ENCODE peak calls at places on chromosomes 6 and 20, in five cellular contexts. One of them, this sample, is unnamed.

GRCh38 chr6:85640806-85641205 is 1.9 kb downstream of the SYNCRIP start:
- DNase-seq in NCI-H187 treated with DMSO at 0.1 percent for 48 hours: no peak
- DNase-seq in NCI-H774: no peak
- DNase-seq in left cardiac atrium: no peak
- DNase-seq in activated CD8-positive, alpha-beta memory T cell treated with anti-CD3 and anti-CD28 coated beads, Interleukin-2, amount 10 ng/mL, durations not matched to agents 7 days and 5 days: no peak
- DNase-seq in this sample: peak

GRCh38 chr6:168050861-168051586 is 28.0 kb downstream of the FRMD1 start:
- DNase-seq in left cardiac atrium: no peak
- DNase-seq in activated CD8-positive, alpha-beta memory T cell treated with anti-CD3 and anti-CD28 coated beads, Interleukin-2, amount 10 ng/mL, durations not matched to agents 7 days and 5 days: no peak
- DNase-seq in NCI-H774: no peak
- DNase-seq in NCI-H187 treated with DMSO at 0.1 percent for 48 hours: no peak
- DNase-seq in this sample: peak

GRCh38 chr6:32327103-32327502 is 44.6 kb downstream of the TSBP1 start:
- DNase-seq in NCI-H187 treated with DMSO at 0.1 percent for 48 hours: no peak
- DNase-seq in left cardiac atrium: no peak
- DNase-seq in NCI-H774: no peak
- DNase-seq in activated CD8-positive, alpha-beta memory T cell treated with anti-CD3 and anti-CD28 coated beads, Interleukin-2, amount 10 ng/mL, durations not matched to agents 7 days and 5 days: no peak
- DNase-seq in this sample: no peak

GRCh38 chr6:69584913-69585729 is 211.7 kb downstream of the LMBRD1 start:
- DNase-seq in NCI-H187 treated with DMSO at 0.1 percent for 48 hours: no peak
- DNase-seq in activated CD8-positive, alpha-beta memory T cell treated with anti-CD3 and anti-CD28 coated beads, Interleukin-2, amount 10 ng/mL, durations not matched to agents 7 days and 5 days: peak
- DNase-seq in NCI-H774: no peak
- DNase-seq in left cardiac atrium: no peak
- DNase-seq in this sample: peak

GRCh38 chr6:118565317-118565960 is 17.3 kb downstream of the PLN start:
- DNase-seq in NCI-H774: peak
- DNase-seq in NCI-H187 treated with DMSO at 0.1 percent for 48 hours: no peak
- DNase-seq in activated CD8-positive, alpha-beta memory T cell treated with anti-CD3 and anti-CD28 coated beads, Interleukin-2, amount 10 ng/mL, durations not matched to agents 7 days and 5 days: no peak
- DNase-seq in left cardiac atrium: no peak
- DNase-seq in this sample: peak

GRCh38 chr6:36129889-36130671 is at the start of gene MAPK13:
- DNase-seq in NCI-H774: peak
- DNase-seq in activated CD8-positive, alpha-beta memory T cell treated with anti-CD3 and anti-CD28 coated beads, Interleukin-2, amount 10 ng/mL, durations not matched to agents 7 days and 5 days: no peak
- DNase-seq in NCI-H187 treated with DMSO at 0.1 percent for 48 hours: no peak
- DNase-seq in left cardiac atrium: no peak
- DNase-seq in this sample: no peak

GRCh38 chr6:34176261-34177031 is 30.6 kb upstream of the GRM4 start:
- DNase-seq in NCI-H774: no peak
- DNase-seq in left cardiac atrium: no peak
- DNase-seq in activated CD8-positive, alpha-beta memory T cell treated with anti-CD3 and anti-CD28 coated beads, Interleukin-2, amount 10 ng/mL, durations not matched to agents 7 days and 5 days: no peak
- DNase-seq in NCI-H187 treated with DMSO at 0.1 percent for 48 hours: no peak
- DNase-seq in this sample: no peak

GRCh38 chr20:37615507-37616425 is 78.1 kb upstream of the CTNNBL1 start:
- DNase-seq in NCI-H774: peak
- DNase-seq in left cardiac atrium: no peak
- DNase-seq in NCI-H187 treated with DMSO at 0.1 percent for 48 hours: no peak
- DNase-seq in activated CD8-positive, alpha-beta memory T cell treated with anti-CD3 and anti-CD28 coated beads, Interleukin-2, amount 10 ng/mL, durations not matched to agents 7 days and 5 days: peak
- DNase-seq in this sample: peak

GRCh38 chr20:46979603-46980241 is 85.1 kb downstream of the EYA2 start:
- DNase-seq in NCI-H774: no peak
- DNase-seq in activated CD8-positive, alpha-beta memory T cell treated with anti-CD3 and anti-CD28 coated beads, Interleukin-2, amount 10 ng/mL, durations not matched to agents 7 days and 5 days: no peak
- DNase-seq in left cardiac atrium: no peak
- DNase-seq in NCI-H187 treated with DMSO at 0.1 percent for 48 hours: no peak
- DNase-seq in this sample: peak

GRCh38 chr6:18062733-18063132 is 59.7 kb downstream of the NHLRC1 start:
- DNase-seq in NCI-H774: no peak
- DNase-seq in NCI-H187 treated with DMSO at 0.1 percent for 48 hours: no peak
- DNase-seq in activated CD8-positive, alpha-beta memory T cell treated with anti-CD3 and anti-CD28 coated beads, Interleukin-2, amount 10 ng/mL, durations not matched to agents 7 days and 5 days: no peak
- DNase-seq in left cardiac atrium: no peak
- DNase-seq in this sample: no peak

GRCh38 chr20:57030611-57031600 is 235.5 kb downstream of the BMP7 start:
- DNase-seq in activated CD8-positive, alpha-beta memory T cell treated with anti-CD3 and anti-CD28 coated beads, Interleukin-2, amount 10 ng/mL, durations not matched to agents 7 days and 5 days: no peak
- DNase-seq in left cardiac atrium: no peak
- DNase-seq in NCI-H187 treated with DMSO at 0.1 percent for 48 hours: no peak
- DNase-seq in NCI-H774: no peak
- DNase-seq in this sample: peak

GRCh38 chr6:25637211-25637610 is 14.8 kb upstream of the SCGN start:
- DNase-seq in NCI-H187 treated with DMSO at 0.1 percent for 48 hours: no peak
- DNase-seq in left cardiac atrium: no peak
- DNase-seq in NCI-H774: no peak
- DNase-seq in activated CD8-positive, alpha-beta memory T cell treated with anti-CD3 and anti-CD28 coated beads, Interleukin-2, amount 10 ng/mL, durations not matched to agents 7 days and 5 days: no peak
- DNase-seq in this sample: no peak

GRCh38 chr6:33995046-33995872 is 150.6 kb downstream of the GRM4 start:
- DNase-seq in activated CD8-positive, alpha-beta memory T cell treated with anti-CD3 and anti-CD28 coated beads, Interleukin-2, amount 10 ng/mL, durations not matched to agents 7 days and 5 days: no peak
- DNase-seq in left cardiac atrium: no peak
- DNase-seq in NCI-H187 treated with DMSO at 0.1 percent for 48 hours: no peak
- DNase-seq in NCI-H774: no peak
- DNase-seq in this sample: peak

GRCh38 chr20:54200487-54201267 is 7.2 kb upstream of the PFDN4 start:
- DNase-seq in NCI-H774: no peak
- DNase-seq in left cardiac atrium: no peak
- DNase-seq in activated CD8-positive, alpha-beta memory T cell treated with anti-CD3 and anti-CD28 coated beads, Interleukin-2, amount 10 ng/mL, durations not matched to agents 7 days and 5 days: no peak
- DNase-seq in NCI-H187 treated with DMSO at 0.1 percent for 48 hours: no peak
- DNase-seq in this sample: no peak

GRCh38 chr6:14876778-14877613 is 368.9 kb upstream of the JARID2 start:
- DNase-seq in activated CD8-positive, alpha-beta memory T cell treated with anti-CD3 and anti-CD28 coated beads, Interleukin-2, amount 10 ng/mL, durations not matched to agents 7 days and 5 days: peak
- DNase-seq in left cardiac atrium: no peak
- DNase-seq in NCI-H187 treated with DMSO at 0.1 percent for 48 hours: no peak
- DNase-seq in NCI-H774: no peak
- DNase-seq in this sample: no peak

GRCh38 chr6:16157909-16158308 is 29.0 kb downstream of the MYLIP start:
- DNase-seq in activated CD8-positive, alpha-beta memory T cell treated with anti-CD3 and anti-CD28 coated beads, Interleukin-2, amount 10 ng/mL, durations not matched to agents 7 days and 5 days: no peak
- DNase-seq in NCI-H774: no peak
- DNase-seq in left cardiac atrium: peak
- DNase-seq in NCI-H187 treated with DMSO at 0.1 percent for 48 hours: no peak
- DNase-seq in this sample: peak

GRCh38 chr20:52083627-52084232 is 107.8 kb downstream of the ZFP64 start:
- DNase-seq in NCI-H187 treated with DMSO at 0.1 percent for 48 hours: no peak
- DNase-seq in activated CD8-positive, alpha-beta memory T cell treated with anti-CD3 and anti-CD28 coated beads, Interleukin-2, amount 10 ng/mL, durations not matched to agents 7 days and 5 days: peak
- DNase-seq in left cardiac atrium: peak
- DNase-seq in NCI-H774: peak
- DNase-seq in this sample: peak

GRCh38 chr20:50041238-50041915 is 58.6 kb downstream of the SNAI1 start:
- DNase-seq in left cardiac atrium: no peak
- DNase-seq in activated CD8-positive, alpha-beta memory T cell treated with anti-CD3 and anti-CD28 coated beads, Interleukin-2, amount 10 ng/mL, durations not matched to agents 7 days and 5 days: no peak
- DNase-seq in NCI-H774: no peak
- DNase-seq in NCI-H187 treated with DMSO at 0.1 percent for 48 hours: no peak
- DNase-seq in this sample: peak

GRCh38 chr20:5569021-5569420 is 181.2 kb upstream of the SHLD1 start:
- DNase-seq in left cardiac atrium: no peak
- DNase-seq in NCI-H774: no peak
- DNase-seq in activated CD8-positive, alpha-beta memory T cell treated with anti-CD3 and anti-CD28 coated beads, Interleukin-2, amount 10 ng/mL, durations not matched to agents 7 days and 5 days: peak
- DNase-seq in NCI-H187 treated with DMSO at 0.1 percent for 48 hours: no peak
- DNase-seq in this sample: peak

GRCh38 chr20:38373231-38373867 is 27.1 kb downstream of the LBP start:
- DNase-seq in activated CD8-positive, alpha-beta memory T cell treated with anti-CD3 and anti-CD28 coated beads, Interleukin-2, amount 10 ng/mL, durations not matched to agents 7 days and 5 days: no peak
- DNase-seq in NCI-H774: no peak
- DNase-seq in left cardiac atrium: peak
- DNase-seq in NCI-H187 treated with DMSO at 0.1 percent for 48 hours: no peak
- DNase-seq in this sample: no peak

GRCh38 chr20:58815448-58815847 is 35.3 kb downstream of the GNAS-AS1 start:
- DNase-seq in left cardiac atrium: no peak
- DNase-seq in NCI-H774: no peak
- DNase-seq in NCI-H187 treated with DMSO at 0.1 percent for 48 hours: no peak
- DNase-seq in activated CD8-positive, alpha-beta memory T cell treated with anti-CD3 and anti-CD28 coated beads, Interleukin-2, amount 10 ng/mL, durations not matched to agents 7 days and 5 days: no peak
- DNase-seq in this sample: no peak

GRCh38 chr20:59673288-59673997 is 69.1 kb downstream of the PHACTR3 start:
- DNase-seq in left cardiac atrium: no peak
- DNase-seq in activated CD8-positive, alpha-beta memory T cell treated with anti-CD3 and anti-CD28 coated beads, Interleukin-2, amount 10 ng/mL, durations not matched to agents 7 days and 5 days: peak
- DNase-seq in NCI-H187 treated with DMSO at 0.1 percent for 48 hours: no peak
- DNase-seq in NCI-H774: no peak
- DNase-seq in this sample: no peak

GRCh38 chr6:138970856-138971425 is 17.1 kb downstream of the REPS1 start:
- DNase-seq in activated CD8-positive, alpha-beta memory T cell treated with anti-CD3 and anti-CD28 coated beads, Interleukin-2, amount 10 ng/mL, durations not matched to agents 7 days and 5 days: peak
- DNase-seq in left cardiac atrium: peak
- DNase-seq in NCI-H187 treated with DMSO at 0.1 percent for 48 hours: no peak
- DNase-seq in NCI-H774: no peak
- DNase-seq in this sample: no peak

GRCh38 chr6:146650799-146651481 is 52.2 kb downstream of the ADGB start:
- DNase-seq in left cardiac atrium: no peak
- DNase-seq in NCI-H187 treated with DMSO at 0.1 percent for 48 hours: no peak
- DNase-seq in activated CD8-positive, alpha-beta memory T cell treated with anti-CD3 and anti-CD28 coated beads, Interleukin-2, amount 10 ng/mL, durations not matched to agents 7 days and 5 days: no peak
- DNase-seq in NCI-H774: no peak
- DNase-seq in this sample: peak